ENCODE peak calls at places on chromosomes 3 and 15, in seven cellular contexts. N is type B pancreatic cell, A is HT-29, Q is T follicular helper cell, U is left colon, F is substantia nigra, M is left ventricle myocardium inferior. I is an unnamed sample.

GRCh38 chr15:62419206-62419605 is 254.1 kb upstream of the C2CD4B start:
- DNase-seq in N (no peak), A (no peak), Q (no peak), U (no peak), F (no peak), M (no peak), I (no peak)

GRCh38 chr3:136249593-136250225 is 431 bp upstream of the PCCB start:
- DNase-seq in N (no peak), A (no peak), Q (no peak), U (peak; percentile 8), F (no peak), M (no peak), I (no peak)

GRCh38 chr15:25481208-25481862 is 42.5 kb upstream of the UBE3A start:
- DNase-seq in N (no peak), A (no peak), Q (no peak), U (no peak), F (no peak), M (no peak), I (no peak)

GRCh38 chr3:113695818-113696645 is at the start of gene USF3:
- DNase-seq in N (peak; percentile 75), A (peak; percentile 70), Q (peak; percentile 77), U (peak; percentile 84), F (peak; percentile 58), M (peak; percentile 78), I (peak; percentile 84)

GRCh38 chr3:162175904-162176303 is 679.3 kb downstream of the OTOL1 start:
- DNase-seq in N (no peak), A (no peak), Q (no peak), U (no peak), F (no peak), M (no peak), I (no peak)

GRCh38 chr3:41199866-41200668 is 762 bp downstream of the CTNNB1 start:
- DNase-seq in N (no peak), A (peak; percentile 33), Q (peak; percentile 18), U (no peak), F (no peak), M (peak; percentile 37), I (no peak)

GRCh38 chr3:173711619-173712018 is 314.1 kb downstream of the NLGN1 start:
- DNase-seq in N (no peak), A (peak; percentile 61), Q (no peak), U (no peak), F (no peak), M (no peak), I (no peak)

GRCh38 chr3:66475386-66476020 is 25.3 kb downstream of the LRIG1 start:
- DNase-seq in N (no peak), A (peak; percentile 28), Q (no peak), U (no peak), F (no peak), M (no peak), I (peak; percentile 75)

GRCh38 chr3:152910211-152910610 is 75.3 kb downstream of the P2RY1 start:
- DNase-seq in N (no peak), A (no peak), Q (no peak), U (no peak), F (no peak), M (no peak), I (no peak)

GRCh38 chr3:110378481-110378880 is 693.1 kb upstream of the NECTIN3 start:
- DNase-seq in N (no peak), A (no peak), Q (no peak), U (no peak), F (no peak), M (no peak), I (no peak)

GRCh38 chr3:183551930-183552329 is 3.6 kb downstream of the KLHL6 start:
- DNase-seq in N (no peak), A (no peak), Q (no peak), U (no peak), F (no peak), M (no peak), I (no peak)

GRCh38 chr3:108970561-108970960 is 16.9 kb upstream of the GUCA1C start:
- DNase-seq in N (no peak), A (no peak), Q (no peak), U (no peak), F (no peak), M (no peak), I (no peak)

GRCh38 chr3:96813820-96814580 is 394 bp upstream of the EPHA6 start:
- DNase-seq in N (peak; percentile 78), A (no peak), Q (no peak), U (peak; percentile 43), F (no peak), M (peak; percentile 37), I (peak; percentile 57)

GRCh38 chr3:16395229-16395628 is 118.3 kb downstream of the RFTN1 start:
- DNase-seq in N (no peak), A (no peak), Q (no peak), U (no peak), F (no peak), M (no peak), I (no peak)

GRCh38 chr3:45848392-45848791 is 6.5 kb upstream of the LZTFL1 start:
- DNase-seq in N (no peak), A (no peak), Q (no peak), U (no peak), F (no peak), M (no peak), I (no peak)

GRCh38 chr3:58962040-58962651 is 87.7 kb downstream of the CFAP20DC start:
- DNase-seq in N (no peak), A (no peak), Q (no peak), U (no peak), F (no peak), M (no peak), I (no peak)

GRCh38 chr15:83063555-83063954 is 3.5 kb downstream of the BTBD1 start:
- DNase-seq in N (no peak), A (no peak), Q (no peak), U (no peak), F (no peak), M (no peak), I (no peak)

GRCh38 chr3:4584537-4585249 is 91.5 kb downstream of the ITPR1 start:
- DNase-seq in N (no peak), A (no peak), Q (no peak), U (no peak), F (no peak), M (no peak), I (no peak)

GRCh38 chr3:160115387-160115786 is 109.8 kb upstream of the C3orf80 start:
- DNase-seq in N (no peak), A (no peak), Q (no peak), U (no peak), F (no peak), M (no peak), I (no peak)

GRCh38 chr3:49032646-49033304 is 3.6 kb upstream of the IMPDH2 start:
- DNase-seq in N (no peak), A (no peak), Q (no peak), U (no peak), F (no peak), M (no peak), I (no peak)

GRCh38 chr3:55592572-55592971 is 105.5 kb upstream of the WNT5A start:
- DNase-seq in N (no peak), A (no peak), Q (no peak), U (no peak), F (no peak), M (no peak), I (no peak)

GRCh38 chr3:142808103-142808917 is 80.6 kb downstream of the PCOLCE2 start:
- DNase-seq in N (no peak), A (no peak), Q (no peak), U (no peak), F (no peak), M (no peak), I (no peak)

GRCh38 chr3:178787960-178788359 is 251.7 kb downstream of the KCNMB2 start:
- DNase-seq in N (no peak), A (no peak), Q (no peak), U (no peak), F (no peak), M (no peak), I (no peak)

GRCh38 chr15:39461536-39462140 is 119.2 kb upstream of the THBS1 start:
- DNase-seq in N (no peak), A (no peak), Q (no peak), U (no peak), F (no peak), M (peak; percentile 69), I (no peak)

GRCh38 chr3:152193673-152194267 is 75.0 kb upstream of the MBNL1 start:
- DNase-seq in N (no peak), A (no peak), Q (no peak), U (no peak), F (no peak), M (no peak), I (no peak)

I was measured in left lobe of liver.